ENCODE peak calls at places on chromosomes 7 and 10, in nine cellular contexts. One of them, this sample, is unnamed.

GRCh38 chr10:60574388-60574787 is 184.7 kb upstream of the ANK3 start:
- DNase-seq in A172: no peak
- DNase-seq in neural progenitor cell: no peak
- DNase-seq in G401: no peak
- DNase-seq in activated CD4-positive, alpha-beta T cell treated with anti-CD3 and anti-CD28 coated beads, Interleukin-2, amount 50 U/mL, for 24 hours: no peak
- DNase-seq in memory B cell: no peak
- DNase-seq in EL: no peak
- DNase-seq in stimulated activated CD4-positive, alpha-beta T cell treated with anti-CD3 and anti-CD28 coated beads, TNF-alpha, amount 100 ng/mL, for 48 hours: no peak
- DNase-seq in amniotic stem cell: no peak
- DNase-seq in this sample: no peak

GRCh38 chr7:92669616-92670153 is 79.5 kb upstream of the FAM133B start:
- DNase-seq in A172: no peak
- DNase-seq in neural progenitor cell: no peak
- DNase-seq in G401: no peak
- DNase-seq in activated CD4-positive, alpha-beta T cell treated with anti-CD3 and anti-CD28 coated beads, Interleukin-2, amount 50 U/mL, for 24 hours: no peak
- DNase-seq in memory B cell: no peak
- DNase-seq in EL: no peak
- DNase-seq in stimulated activated CD4-positive, alpha-beta T cell treated with anti-CD3 and anti-CD28 coated beads, TNF-alpha, amount 100 ng/mL, for 48 hours: no peak
- DNase-seq in amniotic stem cell: no peak
- DNase-seq in this sample: peak; percentile 52

GRCh38 chr10:24513155-24513554 is 210.5 kb downstream of the ARHGAP21 start:
- DNase-seq in A172: peak; percentile 23
- DNase-seq in neural progenitor cell: peak; percentile 59
- DNase-seq in G401: no peak
- DNase-seq in activated CD4-positive, alpha-beta T cell treated with anti-CD3 and anti-CD28 coated beads, Interleukin-2, amount 50 U/mL, for 24 hours: no peak
- DNase-seq in memory B cell: no peak
- DNase-seq in EL: peak; percentile 44
- DNase-seq in stimulated activated CD4-positive, alpha-beta T cell treated with anti-CD3 and anti-CD28 coated beads, TNF-alpha, amount 100 ng/mL, for 48 hours: no peak
- DNase-seq in amniotic stem cell: no peak
- DNase-seq in this sample: no peak

GRCh38 chr10:88097092-88097894 is 233.9 kb downstream of the PTEN start:
- DNase-seq in A172: no peak
- DNase-seq in neural progenitor cell: no peak
- DNase-seq in G401: no peak
- DNase-seq in activated CD4-positive, alpha-beta T cell treated with anti-CD3 and anti-CD28 coated beads, Interleukin-2, amount 50 U/mL, for 24 hours: no peak
- DNase-seq in memory B cell: no peak
- DNase-seq in EL: no peak
- DNase-seq in stimulated activated CD4-positive, alpha-beta T cell treated with anti-CD3 and anti-CD28 coated beads, TNF-alpha, amount 100 ng/mL, for 48 hours: no peak
- DNase-seq in amniotic stem cell: no peak
- DNase-seq in this sample: no peak

GRCh38 chr10:113000876-113001598 is 51.0 kb downstream of the TCF7L2 start:
- DNase-seq in A172: no peak
- DNase-seq in neural progenitor cell: peak; percentile 39
- DNase-seq in G401: no peak
- DNase-seq in activated CD4-positive, alpha-beta T cell treated with anti-CD3 and anti-CD28 coated beads, Interleukin-2, amount 50 U/mL, for 24 hours: no peak
- DNase-seq in memory B cell: no peak
- DNase-seq in EL: no peak
- DNase-seq in stimulated activated CD4-positive, alpha-beta T cell treated with anti-CD3 and anti-CD28 coated beads, TNF-alpha, amount 100 ng/mL, for 48 hours: no peak
- DNase-seq in amniotic stem cell: no peak
- DNase-seq in this sample: peak; percentile 32

GRCh38 chr10:77591238-77591880 is 46.2 kb downstream of the KCNMA1 start:
- DNase-seq in A172: peak; percentile 62
- DNase-seq in neural progenitor cell: no peak
- DNase-seq in G401: no peak
- DNase-seq in activated CD4-positive, alpha-beta T cell treated with anti-CD3 and anti-CD28 coated beads, Interleukin-2, amount 50 U/mL, for 24 hours: no peak
- DNase-seq in memory B cell: no peak
- DNase-seq in EL: no peak
- DNase-seq in stimulated activated CD4-positive, alpha-beta T cell treated with anti-CD3 and anti-CD28 coated beads, TNF-alpha, amount 100 ng/mL, for 48 hours: no peak
- DNase-seq in amniotic stem cell: no peak
- DNase-seq in this sample: no peak

GRCh38 chr7:76358053-76358477 is 726 bp downstream of the YWHAG start:
- DNase-seq in A172: peak; percentile 61
- DNase-seq in neural progenitor cell: peak; percentile 68
- DNase-seq in G401: peak; percentile 51
- DNase-seq in activated CD4-positive, alpha-beta T cell treated with anti-CD3 and anti-CD28 coated beads, Interleukin-2, amount 50 U/mL, for 24 hours: peak; percentile 41
- DNase-seq in memory B cell: peak; percentile 59
- DNase-seq in EL: peak; percentile 39
- DNase-seq in stimulated activated CD4-positive, alpha-beta T cell treated with anti-CD3 and anti-CD28 coated beads, TNF-alpha, amount 100 ng/mL, for 48 hours: no peak
- DNase-seq in amniotic stem cell: no peak
- DNase-seq in this sample: no peak

GRCh38 chr10:96747734-96748550 is 27.6 kb upstream of the PIK3AP1 start:
- DNase-seq in A172: no peak
- DNase-seq in neural progenitor cell: no peak
- DNase-seq in G401: no peak
- DNase-seq in activated CD4-positive, alpha-beta T cell treated with anti-CD3 and anti-CD28 coated beads, Interleukin-2, amount 50 U/mL, for 24 hours: no peak
- DNase-seq in memory B cell: peak; percentile 60
- DNase-seq in EL: no peak
- DNase-seq in stimulated activated CD4-positive, alpha-beta T cell treated with anti-CD3 and anti-CD28 coated beads, TNF-alpha, amount 100 ng/mL, for 48 hours: no peak
- DNase-seq in amniotic stem cell: no peak
- DNase-seq in this sample: no peak

GRCh38 chr10:25059990-25060389 is 43.6 kb downstream of the THNSL1 start:
- DNase-seq in A172: peak; percentile 88
- DNase-seq in neural progenitor cell: no peak
- DNase-seq in G401: no peak
- DNase-seq in activated CD4-positive, alpha-beta T cell treated with anti-CD3 and anti-CD28 coated beads, Interleukin-2, amount 50 U/mL, for 24 hours: no peak
- DNase-seq in memory B cell: no peak
- DNase-seq in EL: peak; percentile 86
- DNase-seq in stimulated activated CD4-positive, alpha-beta T cell treated with anti-CD3 and anti-CD28 coated beads, TNF-alpha, amount 100 ng/mL, for 48 hours: no peak
- DNase-seq in amniotic stem cell: peak; percentile 49
- DNase-seq in this sample: peak; percentile 97

GRCh38 chr7:85730016-85730415 is 543.2 kb upstream of the SEMA3D start:
- DNase-seq in A172: no peak
- DNase-seq in neural progenitor cell: no peak
- DNase-seq in G401: no peak
- DNase-seq in activated CD4-positive, alpha-beta T cell treated with anti-CD3 and anti-CD28 coated beads, Interleukin-2, amount 50 U/mL, for 24 hours: no peak
- DNase-seq in memory B cell: no peak
- DNase-seq in EL: no peak
- DNase-seq in stimulated activated CD4-positive, alpha-beta T cell treated with anti-CD3 and anti-CD28 coated beads, TNF-alpha, amount 100 ng/mL, for 48 hours: no peak
- DNase-seq in amniotic stem cell: no peak
- DNase-seq in this sample: no peak

GRCh38 chr7:18497082-18497481 is 1.5 kb downstream of the HDAC9 start:
- DNase-seq in A172: no peak
- DNase-seq in neural progenitor cell: no peak
- DNase-seq in G401: peak; percentile 40
- DNase-seq in activated CD4-positive, alpha-beta T cell treated with anti-CD3 and anti-CD28 coated beads, Interleukin-2, amount 50 U/mL, for 24 hours: no peak
- DNase-seq in memory B cell: no peak
- DNase-seq in EL: no peak
- DNase-seq in stimulated activated CD4-positive, alpha-beta T cell treated with anti-CD3 and anti-CD28 coated beads, TNF-alpha, amount 100 ng/mL, for 48 hours: no peak
- DNase-seq in amniotic stem cell: no peak
- DNase-seq in this sample: no peak

GRCh38 chr7:57821438-57822382 is 371.7 kb downstream of the ZNF716 start:
- DNase-seq in A172: no peak
- DNase-seq in neural progenitor cell: no peak
- DNase-seq in G401: no peak
- DNase-seq in activated CD4-positive, alpha-beta T cell treated with anti-CD3 and anti-CD28 coated beads, Interleukin-2, amount 50 U/mL, for 24 hours: no peak
- DNase-seq in memory B cell: no peak
- DNase-seq in EL: no peak
- DNase-seq in stimulated activated CD4-positive, alpha-beta T cell treated with anti-CD3 and anti-CD28 coated beads, TNF-alpha, amount 100 ng/mL, for 48 hours: no peak
- DNase-seq in amniotic stem cell: no peak
- DNase-seq in this sample: no peak

GRCh38 chr7:127995866-127996215 is 35.4 kb downstream of the LRRC4 start:
- DNase-seq in A172: no peak
- DNase-seq in neural progenitor cell: no peak
- DNase-seq in G401: peak; percentile 73
- DNase-seq in activated CD4-positive, alpha-beta T cell treated with anti-CD3 and anti-CD28 coated beads, Interleukin-2, amount 50 U/mL, for 24 hours: no peak
- DNase-seq in memory B cell: no peak
- DNase-seq in EL: no peak
- DNase-seq in stimulated activated CD4-positive, alpha-beta T cell treated with anti-CD3 and anti-CD28 coated beads, TNF-alpha, amount 100 ng/mL, for 48 hours: no peak
- DNase-seq in amniotic stem cell: no peak
- DNase-seq in this sample: no peak

GRCh38 chr10:94115725-94116124 is 122.0 kb downstream of the PLCE1 start:
- DNase-seq in A172: peak; percentile 68
- DNase-seq in neural progenitor cell: no peak
- DNase-seq in G401: no peak
- DNase-seq in activated CD4-positive, alpha-beta T cell treated with anti-CD3 and anti-CD28 coated beads, Interleukin-2, amount 50 U/mL, for 24 hours: no peak
- DNase-seq in memory B cell: no peak
- DNase-seq in EL: peak; percentile 82
- DNase-seq in stimulated activated CD4-positive, alpha-beta T cell treated with anti-CD3 and anti-CD28 coated beads, TNF-alpha, amount 100 ng/mL, for 48 hours: no peak
- DNase-seq in amniotic stem cell: no peak
- DNase-seq in this sample: peak; percentile 40

GRCh38 chr7:104207348-104207730 is 474 bp downstream of the ORC5 start:
- DNase-seq in A172: peak; percentile 18
- DNase-seq in neural progenitor cell: peak; percentile 9
- DNase-seq in G401: peak; percentile 30
- DNase-seq in activated CD4-positive, alpha-beta T cell treated with anti-CD3 and anti-CD28 coated beads, Interleukin-2, amount 50 U/mL, for 24 hours: no peak
- DNase-seq in memory B cell: no peak
- DNase-seq in EL: no peak
- DNase-seq in stimulated activated CD4-positive, alpha-beta T cell treated with anti-CD3 and anti-CD28 coated beads, TNF-alpha, amount 100 ng/mL, for 48 hours: no peak
- DNase-seq in amniotic stem cell: no peak
- DNase-seq in this sample: no peak

GRCh38 chr10:105774881-105775280 is 1133.8 kb downstream of the SORCS3 start:
- DNase-seq in A172: no peak
- DNase-seq in neural progenitor cell: no peak
- DNase-seq in G401: no peak
- DNase-seq in activated CD4-positive, alpha-beta T cell treated with anti-CD3 and anti-CD28 coated beads, Interleukin-2, amount 50 U/mL, for 24 hours: no peak
- DNase-seq in memory B cell: no peak
- DNase-seq in EL: no peak
- DNase-seq in stimulated activated CD4-positive, alpha-beta T cell treated with anti-CD3 and anti-CD28 coated beads, TNF-alpha, amount 100 ng/mL, for 48 hours: no peak
- DNase-seq in amniotic stem cell: no peak
- DNase-seq in this sample: no peak

GRCh38 chr7:1241510-1242128 is 8.9 kb downstream of the UNCX start:
- DNase-seq in A172: no peak
- DNase-seq in neural progenitor cell: peak; percentile 48
- DNase-seq in G401: peak; percentile 34
- DNase-seq in activated CD4-positive, alpha-beta T cell treated with anti-CD3 and anti-CD28 coated beads, Interleukin-2, amount 50 U/mL, for 24 hours: no peak
- DNase-seq in memory B cell: no peak
- DNase-seq in EL: no peak
- DNase-seq in stimulated activated CD4-positive, alpha-beta T cell treated with anti-CD3 and anti-CD28 coated beads, TNF-alpha, amount 100 ng/mL, for 48 hours: no peak
- DNase-seq in amniotic stem cell: no peak
- DNase-seq in this sample: no peak

GRCh38 chr10:3473271-3473670 is 300.7 kb upstream of the PITRM1 start:
- DNase-seq in A172: no peak
- DNase-seq in neural progenitor cell: no peak
- DNase-seq in G401: no peak
- DNase-seq in activated CD4-positive, alpha-beta T cell treated with anti-CD3 and anti-CD28 coated beads, Interleukin-2, amount 50 U/mL, for 24 hours: no peak
- DNase-seq in memory B cell: no peak
- DNase-seq in EL: no peak
- DNase-seq in stimulated activated CD4-positive, alpha-beta T cell treated with anti-CD3 and anti-CD28 coated beads, TNF-alpha, amount 100 ng/mL, for 48 hours: no peak
- DNase-seq in amniotic stem cell: no peak
- DNase-seq in this sample: no peak

GRCh38 chr10:58546137-58546536 is 33.5 kb downstream of the BICC1 start:
- DNase-seq in A172: no peak
- DNase-seq in neural progenitor cell: no peak
- DNase-seq in G401: no peak
- DNase-seq in activated CD4-positive, alpha-beta T cell treated with anti-CD3 and anti-CD28 coated beads, Interleukin-2, amount 50 U/mL, for 24 hours: no peak
- DNase-seq in memory B cell: no peak
- DNase-seq in EL: no peak
- DNase-seq in stimulated activated CD4-positive, alpha-beta T cell treated with anti-CD3 and anti-CD28 coated beads, TNF-alpha, amount 100 ng/mL, for 48 hours: no peak
- DNase-seq in amniotic stem cell: no peak
- DNase-seq in this sample: no peak

GRCh38 chr7:41334071-41334862 is 368.6 kb downstream of the INHBA start:
- DNase-seq in A172: no peak
- DNase-seq in neural progenitor cell: no peak
- DNase-seq in G401: no peak
- DNase-seq in activated CD4-positive, alpha-beta T cell treated with anti-CD3 and anti-CD28 coated beads, Interleukin-2, amount 50 U/mL, for 24 hours: no peak
- DNase-seq in memory B cell: no peak
- DNase-seq in EL: no peak
- DNase-seq in stimulated activated CD4-positive, alpha-beta T cell treated with anti-CD3 and anti-CD28 coated beads, TNF-alpha, amount 100 ng/mL, for 48 hours: no peak
- DNase-seq in amniotic stem cell: no peak
- DNase-seq in this sample: no peak

GRCh38 chr7:73570977-73571376 is 7.4 kb downstream of the TBL2 start:
- DNase-seq in A172: no peak
- DNase-seq in neural progenitor cell: no peak
- DNase-seq in G401: no peak
- DNase-seq in activated CD4-positive, alpha-beta T cell treated with anti-CD3 and anti-CD28 coated beads, Interleukin-2, amount 50 U/mL, for 24 hours: no peak
- DNase-seq in memory B cell: no peak
- DNase-seq in EL: no peak
- DNase-seq in stimulated activated CD4-positive, alpha-beta T cell treated with anti-CD3 and anti-CD28 coated beads, TNF-alpha, amount 100 ng/mL, for 48 hours: no peak
- DNase-seq in amniotic stem cell: no peak
- DNase-seq in this sample: no peak

GRCh38 chr7:131011437-131011752 is 277.4 kb upstream of the KLF14 start:
- DNase-seq in A172: no peak
- DNase-seq in neural progenitor cell: no peak
- DNase-seq in G401: peak; percentile 53
- DNase-seq in activated CD4-positive, alpha-beta T cell treated with anti-CD3 and anti-CD28 coated beads, Interleukin-2, amount 50 U/mL, for 24 hours: no peak
- DNase-seq in memory B cell: no peak
- DNase-seq in EL: no peak
- DNase-seq in stimulated activated CD4-positive, alpha-beta T cell treated with anti-CD3 and anti-CD28 coated beads, TNF-alpha, amount 100 ng/mL, for 48 hours: peak; percentile 41
- DNase-seq in amniotic stem cell: no peak
- DNase-seq in this sample: no peak

GRCh38 chr10:133168617-133169031 is 8.6 kb downstream of the KNDC1 start:
- DNase-seq in A172: no peak
- DNase-seq in neural progenitor cell: no peak
- DNase-seq in G401: no peak
- DNase-seq in activated CD4-positive, alpha-beta T cell treated with anti-CD3 and anti-CD28 coated beads, Interleukin-2, amount 50 U/mL, for 24 hours: no peak
- DNase-seq in memory B cell: no peak
- DNase-seq in EL: no peak
- DNase-seq in stimulated activated CD4-positive, alpha-beta T cell treated with anti-CD3 and anti-CD28 coated beads, TNF-alpha, amount 100 ng/mL, for 48 hours: no peak
- DNase-seq in amniotic stem cell: no peak
- DNase-seq in this sample: no peak

GRCh38 chr7:38027884-38028455 is 107.5 kb downstream of the EPDR1 start:
- DNase-seq in A172: peak; percentile 22
- DNase-seq in neural progenitor cell: no peak
- DNase-seq in G401: no peak
- DNase-seq in activated CD4-positive, alpha-beta T cell treated with anti-CD3 and anti-CD28 coated beads, Interleukin-2, amount 50 U/mL, for 24 hours: no peak
- DNase-seq in memory B cell: no peak
- DNase-seq in EL: no peak
- DNase-seq in stimulated activated CD4-positive, alpha-beta T cell treated with anti-CD3 and anti-CD28 coated beads, TNF-alpha, amount 100 ng/mL, for 48 hours: no peak
- DNase-seq in amniotic stem cell: no peak
- DNase-seq in this sample: no peak

GRCh38 chr10:51171946-51172345 is 97.7 kb downstream of the PRKG1 start:
- DNase-seq in A172: no peak
- DNase-seq in neural progenitor cell: no peak
- DNase-seq in G401: no peak
- DNase-seq in activated CD4-positive, alpha-beta T cell treated with anti-CD3 and anti-CD28 coated beads, Interleukin-2, amount 50 U/mL, for 24 hours: no peak
- DNase-seq in memory B cell: no peak
- DNase-seq in EL: no peak
- DNase-seq in stimulated activated CD4-positive, alpha-beta T cell treated with anti-CD3 and anti-CD28 coated beads, TNF-alpha, amount 100 ng/mL, for 48 hours: no peak
- DNase-seq in amniotic stem cell: no peak
- DNase-seq in this sample: peak; percentile 16

GRCh38 chr10:128035557-128035973 is 90.7 kb downstream of the MKI67 start:
- DNase-seq in A172: peak; percentile 10
- DNase-seq in neural progenitor cell: peak; percentile 67
- DNase-seq in G401: no peak
- DNase-seq in activated CD4-positive, alpha-beta T cell treated with anti-CD3 and anti-CD28 coated beads, Interleukin-2, amount 50 U/mL, for 24 hours: peak; percentile 34
- DNase-seq in memory B cell: peak; percentile 49
- DNase-seq in EL: peak; percentile 21
- DNase-seq in stimulated activated CD4-positive, alpha-beta T cell treated with anti-CD3 and anti-CD28 coated beads, TNF-alpha, amount 100 ng/mL, for 48 hours: no peak
- DNase-seq in amniotic stem cell: no peak
- DNase-seq in this sample: no peak

GRCh38 chr7:23474098-23474828 is 4.0 kb upstream of the IGF2BP3 start:
- DNase-seq in A172: peak; percentile 98
- DNase-seq in neural progenitor cell: peak; percentile 99
- DNase-seq in G401: peak; percentile 74
- DNase-seq in activated CD4-positive, alpha-beta T cell treated with anti-CD3 and anti-CD28 coated beads, Interleukin-2, amount 50 U/mL, for 24 hours: peak; percentile 44
- DNase-seq in memory B cell: peak; percentile 39
- DNase-seq in EL: peak; percentile 97
- DNase-seq in stimulated activated CD4-positive, alpha-beta T cell treated with anti-CD3 and anti-CD28 coated beads, TNF-alpha, amount 100 ng/mL, for 48 hours: peak; percentile 83
- DNase-seq in amniotic stem cell: peak; percentile 87
- DNase-seq in this sample: peak; percentile 100

GRCh38 chr7:144827581-144828139 is 8.2 kb downstream of the TPK1 start:
- DNase-seq in A172: peak; percentile 68
- DNase-seq in neural progenitor cell: peak; percentile 7
- DNase-seq in G401: no peak
- DNase-seq in activated CD4-positive, alpha-beta T cell treated with anti-CD3 and anti-CD28 coated beads, Interleukin-2, amount 50 U/mL, for 24 hours: no peak
- DNase-seq in memory B cell: no peak
- DNase-seq in EL: peak; percentile 45
- DNase-seq in stimulated activated CD4-positive, alpha-beta T cell treated with anti-CD3 and anti-CD28 coated beads, TNF-alpha, amount 100 ng/mL, for 48 hours: no peak
- DNase-seq in amniotic stem cell: no peak
- DNase-seq in this sample: peak; percentile 90

GRCh38 chr10:7471720-7472367 is 61.0 kb upstream of the SFMBT2 start:
- DNase-seq in A172: no peak
- DNase-seq in neural progenitor cell: no peak
- DNase-seq in G401: peak; percentile 8
- DNase-seq in activated CD4-positive, alpha-beta T cell treated with anti-CD3 and anti-CD28 coated beads, Interleukin-2, amount 50 U/mL, for 24 hours: no peak
- DNase-seq in memory B cell: peak; percentile 83
- DNase-seq in EL: no peak
- DNase-seq in stimulated activated CD4-positive, alpha-beta T cell treated with anti-CD3 and anti-CD28 coated beads, TNF-alpha, amount 100 ng/mL, for 48 hours: no peak
- DNase-seq in amniotic stem cell: no peak
- DNase-seq in this sample: no peak

GRCh38 chr7:29274156-29275017 is 79.8 kb downstream of the CHN2 start:
- DNase-seq in A172: peak; percentile 35
- DNase-seq in neural progenitor cell: no peak
- DNase-seq in G401: peak; percentile 82
- DNase-seq in activated CD4-positive, alpha-beta T cell treated with anti-CD3 and anti-CD28 coated beads, Interleukin-2, amount 50 U/mL, for 24 hours: no peak
- DNase-seq in memory B cell: no peak
- DNase-seq in EL: peak; percentile 4
- DNase-seq in stimulated activated CD4-positive, alpha-beta T cell treated with anti-CD3 and anti-CD28 coated beads, TNF-alpha, amount 100 ng/mL, for 48 hours: no peak
- DNase-seq in amniotic stem cell: no peak
- DNase-seq in this sample: no peak

GRCh38 chr10:129039406-129040345 is 427.4 kb upstream of the MGMT start:
- DNase-seq in A172: no peak
- DNase-seq in neural progenitor cell: peak; percentile 22
- DNase-seq in G401: no peak
- DNase-seq in activated CD4-positive, alpha-beta T cell treated with anti-CD3 and anti-CD28 coated beads, Interleukin-2, amount 50 U/mL, for 24 hours: no peak
- DNase-seq in memory B cell: no peak
- DNase-seq in EL: no peak
- DNase-seq in stimulated activated CD4-positive, alpha-beta T cell treated with anti-CD3 and anti-CD28 coated beads, TNF-alpha, amount 100 ng/mL, for 48 hours: no peak
- DNase-seq in amniotic stem cell: no peak
- DNase-seq in this sample: no peak